ENCODE peak calls at places on chromosomes 7 and 10, in nine cellular contexts. Q is NB4, F is endothelial cell, H is A549, M is dorsolateral prefrontal cortex, L is stomach, S is gastrocnemius medialis, Y is GM12865, N is WTC11. X is an unnamed sample.

GRCh38 chr7:124033093-124033806 is 383 bp upstream of the TMEM229A start:
- DNase-seq in N (peak; percentile 60), Y (no peak), S (no peak), F (peak; percentile 50), L (peak; percentile 86), H (no peak), Q (no peak), M (peak; percentile 69), X (peak; percentile 63)

GRCh38 chr10:130232361-130233360 is 96.5 kb downstream of the GLRX3 start:
- DNase-seq in H (no peak), Y (no peak), S (no peak), Q (no peak), N (no peak), L (peak; percentile 17), F (no peak), M (peak; percentile 14), X (no peak)

GRCh38 chr10:47217123-47217522 is 82.9 kb upstream of the GDF10 start:
- DNase-seq in L (no peak), F (no peak), H (no peak), N (no peak), S (no peak), M (no peak), Y (no peak), Q (no peak), X (no peak)

GRCh38 chr10:121194696-121195523 is 343.7 kb downstream of the WDR11 start:
- DNase-seq in F (no peak), H (no peak), S (no peak), N (no peak), Y (no peak), L (no peak), Q (no peak), M (no peak), X (no peak)

GRCh38 chr7:36032362-36032818 is 120.7 kb upstream of the EEPD1 start:
- DNase-seq in S (no peak), H (peak; percentile 31), Q (no peak), L (no peak), F (no peak), N (no peak), Y (no peak), M (peak; percentile 39), X (no peak)

GRCh38 chr10:6247041-6247712 is 44.4 kb downstream of the PFKFB3 start:
- DNase-seq in M (peak; percentile 48), H (no peak), S (no peak), F (no peak), N (no peak), L (no peak), Q (no peak), Y (no peak), X (no peak)

GRCh38 chr7:144725070-144725469 is 110.8 kb downstream of the TPK1 start:
- DNase-seq in M (no peak), N (no peak), Q (no peak), F (no peak), S (no peak), L (no peak), Y (no peak), H (no peak), X (no peak)

GRCh38 chr10:104299031-104299904 is 30.3 kb downstream of the GSTO2 start:
- DNase-seq in F (no peak), M (no peak), Y (no peak), Q (no peak), L (no peak), H (no peak), N (no peak), S (no peak), X (no peak)

GRCh38 chr7:142139597-142140501 is 28.3 kb downstream of the MGAM2 start:
- DNase-seq in S (no peak), H (no peak), N (no peak), M (no peak), Q (no peak), F (no peak), L (no peak), Y (no peak), X (no peak)

GRCh38 chr10:132685121-132685891 is 100.6 kb downstream of the NKX6-2 start:
- DNase-seq in L (peak; percentile 90), F (no peak), Q (peak; percentile 61), N (peak; percentile 10), H (no peak), Y (no peak), S (no peak), M (peak; percentile 95), X (no peak)

GRCh38 chr7:121330053-121330833 is 1.4 kb downstream of the WNT16 start:
- DNase-seq in S (no peak), H (no peak), L (no peak), F (peak; percentile 19), Q (no peak), M (no peak), Y (no peak), N (peak; percentile 38), X (peak; percentile 52)

GRCh38 chr10:126001579-126001978 is 105.2 kb downstream of the FANK1 start:
- DNase-seq in Y (no peak), N (no peak), Q (no peak), F (no peak), M (no peak), S (no peak), H (peak; percentile 70), L (no peak), X (no peak)

GRCh38 chr7:102297487-102298218 is 11.0 kb downstream of the SH2B2 start:
- DNase-seq in L (no peak), Y (no peak), M (no peak), H (no peak), F (no peak), Q (no peak), N (no peak), S (no peak), X (no peak)
- TF ChIP-seq CTCF in L (no peak), Y (no peak), M (no peak), H (no peak), F (no peak), Q (no peak), N (no peak), S (no peak), X (no peak)

GRCh38 chr7:151008511-151009323 is 15.6 kb downstream of the ATG9B start:
- DNase-seq in S (no peak), F (peak; percentile 70), L (no peak), Y (peak; percentile 80), N (peak; percentile 95), H (peak; percentile 50), M (peak; percentile 25), Q (peak; percentile 82), X (peak; percentile 77)

GRCh38 chr7:151010002-151010306 is 14.3 kb downstream of the ATG9B start:
- DNase-seq in N (no peak), Y (no peak), Q (no peak), L (no peak), M (no peak), S (no peak), H (no peak), F (no peak), X (no peak)

GRCh38 chr7:151010307-151011096 is 13.8 kb downstream of the ATG9B start:
- DNase-seq in S (no peak), H (no peak), M (no peak), F (no peak), Q (no peak), L (no peak), Y (no peak), N (no peak), X (peak; percentile 54)

GRCh38 chr7:151008143-151008510 is 16.2 kb downstream of the ATG9B start:
- DNase-seq in M (no peak), Y (no peak), N (no peak), L (no peak), S (no peak), H (no peak), Q (no peak), F (no peak), X (no peak)

DNA sequence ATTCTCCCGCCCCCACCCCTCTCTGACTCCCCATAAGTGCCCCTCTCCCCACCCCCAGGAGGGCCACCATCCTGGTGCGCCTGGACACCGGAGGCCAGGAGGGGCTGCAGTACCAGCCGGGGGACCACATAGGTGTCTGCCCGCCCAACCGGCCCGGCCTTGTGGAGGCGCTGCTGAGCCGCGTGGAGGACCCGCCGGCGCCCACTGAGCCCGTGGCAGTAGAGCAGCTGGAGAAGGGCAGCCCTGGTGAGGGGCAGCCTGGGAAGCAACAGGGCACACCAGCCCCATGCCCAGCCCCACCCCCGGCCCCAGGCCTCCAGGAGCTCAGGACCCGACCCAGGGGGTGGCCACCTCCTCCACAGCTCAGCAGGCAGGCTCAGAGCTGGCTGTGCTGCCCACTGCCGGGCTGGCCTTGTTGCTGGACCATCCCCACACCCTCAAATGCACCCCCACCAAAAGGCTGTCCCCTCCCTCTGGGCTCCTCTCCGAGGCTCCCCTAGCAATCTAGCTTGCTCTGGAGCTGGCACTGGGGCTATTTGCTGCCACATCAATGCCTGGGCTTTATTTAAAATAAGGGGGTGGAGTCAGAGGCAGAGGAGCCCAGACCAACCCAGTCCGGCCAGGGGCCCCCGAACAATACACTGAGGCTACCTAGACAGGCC is 14.8 kb downstream of the ATG9B start:
- DNase-seq in M (no peak), N (peak; percentile 65), S (no peak), F (no peak), Y (no peak), L (no peak), H (no peak), Q (no peak), X (no peak)
- TF ChIP-seq CTCF in M (no peak), N (no peak), S (no peak), F (no peak), Y (no peak), L (no peak), H (no peak), Q (peak; percentile 10), X (no peak)

GRCh38 chr7:1922870-1923236 is 252.8 kb downstream of the ELFN1 start:
- DNase-seq in Q (peak; percentile 77), Y (no peak), L (no peak), S (no peak), F (no peak), H (no peak), M (no peak), N (no peak), X (no peak)
- TF ChIP-seq CTCF in Q (peak; percentile 41), Y (no peak), L (no peak), S (no peak), F (no peak), H (no peak), M (no peak), N (no peak), X (no peak)

GRCh38 chr7:29091722-29092121 is 54.6 kb downstream of the CPVL start:
- DNase-seq in Q (no peak), N (no peak), F (no peak), Y (peak; percentile 60), L (no peak), M (no peak), S (no peak), H (no peak), X (no peak)
- TF ChIP-seq CTCF in Q (no peak), N (no peak), F (no peak), Y (peak; percentile 19), L (no peak), M (no peak), S (no peak), H (no peak), X (no peak)

X was measured in nephron progenitor cell.